ENCODE peak calls at places on chromosome 1, in four cellular contexts. W, K, H and J are unnamed samples.

GRCh38 chr1:234746798-234747196 is 136.8 kb upstream of the IRF2BP2 start:
- DNase-seq in W (no peak), K (peak), H (no peak), J (no peak)

GRCh38 chr1:152623203-152623844 is 421 bp upstream of the LCE3A start:
- DNase-seq in W (no peak), K (no peak), H (no peak), J (no peak)

GRCh38 chr1:105608713-105609112 is 1447.8 kb upstream of the PRMT6 start:
- DNase-seq in W (peak), K (peak), H (no peak), J (no peak)

GRCh38 chr1:43383449-43383848 is 6.2 kb downstream of the MED8 start:
- DNase-seq in W (no peak), K (no peak), H (no peak), J (no peak)

GRCh38 chr1:156809281-156809680 is 7.4 kb downstream of the SH2D2A start:
- DNase-seq in W (no peak), K (no peak), H (no peak), J (no peak)

GRCh38 chr1:19735419-19736127 is 64.1 kb downstream of the TMCO4 start:
- DNase-seq in W (peak), K (peak), H (no peak), J (no peak)

GRCh38 chr1:220877348-220878095 is 1.7 kb upstream of the HLX start:
- DNase-seq in W (no peak), K (no peak), H (no peak), J (no peak)

GRCh38 chr1:183648042-183648441 is 5.1 kb downstream of the APOBEC4 start:
- DNase-seq in W (no peak), K (no peak), H (no peak), J (no peak)

GRCh38 chr1:184626076-184627011 is 128.3 kb downstream of the EDEM3 start:
- DNase-seq in W (no peak), K (no peak), H (no peak), J (no peak)

GRCh38 chr1:114833421-114833820 is 21.2 kb upstream of the SYCP1 start:
- DNase-seq in W (peak), K (no peak), H (no peak), J (no peak)

GRCh38 chr1:186681136-186681535 is 913 bp upstream of the PTGS2 start:
- DNase-seq in W (peak), K (no peak), H (no peak), J (no peak)

GRCh38 chr1:201740086-201740541 is 88.8 kb upstream of the IPO9 start:
- DNase-seq in W (no peak), K (peak), H (peak), J (no peak)

GRCh38 chr1:18414872-18415447 is 65.8 kb upstream of the KLHDC7A start:
- DNase-seq in W (no peak), K (no peak), H (no peak), J (no peak)

GRCh38 chr1:21129407-21129806 is 47.3 kb downstream of the EIF4G3 start:
- DNase-seq in W (no peak), K (no peak), H (no peak), J (no peak)

GRCh38 chr1:72557446-72558049 is 275.2 kb upstream of the NEGR1 start:
- DNase-seq in W (no peak), K (no peak), H (no peak), J (no peak)

GRCh38 chr1:169869426-169869825 is 24.3 kb downstream of the SCYL3 start:
- DNase-seq in W (no peak), K (no peak), H (no peak), J (no peak)

GRCh38 chr1:54378157-54378883 is 27.9 kb downstream of the SSBP3 start:
- DNase-seq in W (no peak), K (no peak), H (no peak), J (no peak)

GRCh38 chr1:201570158-201570885 is 31.4 kb downstream of the NAV1 start:
- DNase-seq in W (no peak), K (no peak), H (no peak), J (no peak)

GRCh38 chr1:232943679-232944252 is 6.6 kb upstream of the NTPCR start:
- DNase-seq in W (no peak), K (no peak), H (no peak), J (no peak)

GRCh38 chr1:108113496-108113895 is 86.6 kb downstream of the SLC25A24 start:
- DNase-seq in W (no peak), K (no peak), H (no peak), J (no peak)

GRCh38 chr1:169601096-169601881 is 15.0 kb upstream of the F5 start:
- DNase-seq in W (no peak), K (peak), H (no peak), J (no peak)

GRCh38 chr1:29470788-29471119 is 234.4 kb downstream of the PTPRU start:
- DNase-seq in W (no peak), K (no peak), H (no peak), J (no peak)

GRCh38 chr1:47898156-47898825 is 98.9 kb downstream of the TRABD2B start:
- DNase-seq in W (no peak), K (no peak), H (no peak), J (no peak)

GRCh38 chr1:6130596-6130995 is 49.5 kb downstream of the CHD5 start:
- DNase-seq in W (no peak), K (no peak), H (no peak), J (no peak)

GRCh38 chr1:8777867-8778266 is 39.6 kb downstream of the RERE start:
- DNase-seq in W (no peak), K (no peak), H (no peak), J (no peak)

GRCh38 chr1:220060876-220061275 is 14.6 kb upstream of the EPRS1 start:
- DNase-seq in W (no peak), K (no peak), H (no peak), J (no peak)

GRCh38 chr1:145884675-145885074 is 991 bp downstream of the ANKRD35 start:
- DNase-seq in W (no peak), K (no peak), H (no peak), J (no peak)

GRCh38 chr1:222880586-222880985 is 65.7 kb downstream of the DISP1 start:
- DNase-seq in W (no peak), K (peak), H (no peak), J (peak)

GRCh38 chr1:214187933-214188332 is 93.0 kb upstream of the SMYD2 start:
- DNase-seq in W (no peak), K (no peak), H (no peak), J (no peak)

GRCh38 chr1:26409191-26409751 is 1.3 kb upstream of the LIN28A start:
- DNase-seq in W (no peak), K (no peak), H (no peak), J (no peak)

GRCh38 chr1:21866629-21867009 is 54.6 kb downstream of the LDLRAD2 start:
- DNase-seq in W (no peak), K (no peak), H (no peak), J (no peak)

GRCh38 chr1:45012639-45013278 is 705 bp downstream of the UROD start:
- DNase-seq in W (peak), K (peak), H (peak), J (peak)

GRCh38 chr1:22517936-22518335 is 45.4 kb upstream of the EPHA8 start:
- DNase-seq in W (no peak), K (no peak), H (no peak), J (no peak)

GRCh38 chr1:43448955-43449707 is 4.6 kb downstream of the HYI start:
- DNase-seq in W (no peak), K (no peak), H (no peak), J (no peak)

GRCh38 chr1:153358691-153358975 is 979 bp downstream of the S100A9 start:
- DNase-seq in W (no peak), K (no peak), H (no peak), J (no peak)

GRCh38 chr1:223429313-223429731 is 36.1 kb downstream of the CCDC185 start:
- DNase-seq in W (no peak), K (peak), H (no peak), J (no peak)

GRCh38 chr1:8397511-8397910 is 79.6 kb downstream of the SLC45A1 start:
- DNase-seq in W (no peak), K (no peak), H (no peak), J (no peak)